ENCODE peak calls at places on chromosomes 3 and 15, in seven cellular contexts. H, N, B, X, W, L and S are unnamed samples.

GRCh38 chr15:69757186-69757585 is 304.6 kb downstream of the RPLP1 start:
- DNase-seq in X (no peak), L (no peak), H (no peak), N (no peak), W (no peak), B (no peak), S (no peak)

GRCh38 chr15:101309436-101310162 is 14.6 kb upstream of the SNRPA1 start:
- DNase-seq in H (no peak), X (no peak), N (no peak), W (no peak), B (no peak), L (no peak), S (no peak)

GRCh38 chr3:195813916-195814486 is 2.3 kb upstream of the MUC4 start:
- DNase-seq in B (no peak), N (no peak), H (no peak), L (no peak), X (no peak), W (no peak), S (no peak)

GRCh38 chr3:112681822-112682325 is 40.9 kb upstream of the CCDC80 start:
- DNase-seq in X (no peak), B (no peak), H (no peak), L (peak; percentile 23), W (peak; percentile 70), N (peak; percentile 36), S (peak; percentile 60)

GRCh38 chr3:32973982-32974381 is 22.5 kb downstream of the CCR4 start:
- DNase-seq in N (no peak), W (peak; percentile 50), H (no peak), B (no peak), X (no peak), L (no peak), S (peak; percentile 35)

GRCh38 chr15:65396965-65397317 is 19.1 kb upstream of the IGDCC3 start:
- DNase-seq in W (no peak), H (no peak), N (no peak), B (no peak), L (no peak), X (no peak), S (no peak)

GRCh38 chr15:74983725-74984231 is 11.6 kb upstream of the SCAMP5 start:
- DNase-seq in N (no peak), L (no peak), B (no peak), W (no peak), X (no peak), H (no peak), S (no peak)

GRCh38 chr15:90184119-90184785 is 16.9 kb upstream of the SEMA4B start:
- DNase-seq in H (no peak), X (no peak), B (peak; percentile 97), L (no peak), N (peak; percentile 55), W (peak; percentile 81), S (no peak)

GRCh38 chr15:62449638-62450037 is 284.6 kb upstream of the C2CD4B start:
- DNase-seq in X (no peak), N (no peak), H (no peak), B (no peak), W (no peak), L (peak; percentile 23), S (no peak)

GRCh38 chr15:99006146-99006545 is 1.4 kb downstream of the PGPEP1L start:
- DNase-seq in W (no peak), B (no peak), X (no peak), L (no peak), N (no peak), H (no peak), S (no peak)

GRCh38 chr3:72345237-72345878 is 502.9 kb downstream of the SHQ1 start:
- DNase-seq in W (no peak), X (peak; percentile 5), N (no peak), L (no peak), B (no peak), H (no peak), S (peak; percentile 35)

GRCh38 chr15:20340331-20340811 is 201.2 kb downstream of the GOLGA6L6 start:
- DNase-seq in N (no peak), B (peak; percentile 29), L (no peak), W (no peak), H (no peak), X (peak; percentile 23), S (peak; percentile 20)

GRCh38 chr3:185400340-185400667 is 37.4 kb downstream of the MAP3K13 start:
- DNase-seq in X (no peak), B (no peak), W (no peak), H (no peak), L (no peak), N (no peak), S (no peak)

GRCh38 chr15:93152264-93152884 is 63.4 kb upstream of the RGMA start:
- DNase-seq in B (no peak), H (peak; percentile 23), W (no peak), X (no peak), L (no peak), N (no peak), S (no peak)

GRCh38 chr3:188051801-188052228 is 102.1 kb upstream of the LPP start:
- DNase-seq in N (no peak), L (no peak), H (no peak), X (no peak), W (peak; percentile 52), B (no peak), S (no peak)

GRCh38 chr15:25793354-25794050 is 69.6 kb downstream of the ATP10A start:
- DNase-seq in X (no peak), H (peak; percentile 72), L (no peak), W (no peak), N (no peak), B (no peak), S (no peak)

GRCh38 chr3:12194669-12195161 is 36.0 kb upstream of the TIMP4 start:
- DNase-seq in X (no peak), N (no peak), L (no peak), B (peak; percentile 74), W (peak; percentile 53), H (no peak), S (peak; percentile 60)

GRCh38 chr3:133938770-133939495 is 43.3 kb upstream of the RAB6B start:
- DNase-seq in N (no peak), L (no peak), W (peak; percentile 66), B (no peak), X (no peak), H (no peak), S (peak; percentile 5)

GRCh38 chr3:46881819-46882376 is 4.4 kb downstream of the PTH1R start:
- DNase-seq in L (no peak), W (no peak), N (no peak), H (no peak), B (no peak), X (no peak), S (peak; percentile 86)

GRCh38 chr15:49675051-49675450 is 54.2 kb downstream of the DTWD1 start:
- DNase-seq in X (no peak), L (no peak), N (peak; percentile 78), B (peak; percentile 55), W (peak; percentile 72), H (no peak), S (peak; percentile 80)

GRCh38 chr3:104547040-104547439 is 819.7 kb upstream of the ALCAM start:
- DNase-seq in X (no peak), B (no peak), N (no peak), L (no peak), W (no peak), H (no peak), S (no peak)

GRCh38 chr15:78093242-78094020 is 1.1 kb downstream of the SH2D7 start:
- DNase-seq in X (no peak), H (no peak), N (no peak), W (peak; percentile 88), L (no peak), B (no peak), S (peak; percentile 91)

GRCh38 chr15:48702569-48703239 is 57.2 kb upstream of the FBN1 start:
- DNase-seq in H (no peak), N (no peak), X (no peak), B (no peak), L (no peak), W (no peak), S (peak; percentile 61)

GRCh38 chr15:58501006-58501405 is 69.2 kb downstream of the LIPC start:
- DNase-seq in W (no peak), L (no peak), N (no peak), H (no peak), X (no peak), B (no peak), S (no peak)

GRCh38 chr15:84840741-84841429 is 23.7 kb downstream of the ALPK3 start:
- DNase-seq in L (no peak), X (no peak), W (peak; percentile 50), H (no peak), N (peak; percentile 74), B (peak; percentile 97), S (peak; percentile 87)

GRCh38 chr3:154955907-154956533 is 124.1 kb upstream of the MME start:
- DNase-seq in H (no peak), X (no peak), B (peak; percentile 71), L (peak; percentile 83), N (no peak), W (no peak), S (no peak)

GRCh38 chr3:184526158-184526483 is 35.5 kb upstream of the EPHB3 start:
- DNase-seq in W (no peak), H (no peak), L (no peak), B (no peak), N (no peak), X (no peak), S (no peak)

GRCh38 chr3:143693506-143693905 is 154.8 kb downstream of the SLC9A9 start:
- DNase-seq in L (no peak), H (no peak), W (no peak), B (no peak), N (no peak), X (no peak), S (no peak)

GRCh38 chr3:65963787-65964707 is 74.7 kb downstream of the MAGI1 start:
- DNase-seq in B (peak; percentile 61), L (no peak), N (peak; percentile 81), H (no peak), X (no peak), W (peak; percentile 90), S (peak; percentile 43)

GRCh38 chr3:169148448-169149348 is 514.8 kb downstream of the MECOM start:
- DNase-seq in L (no peak), H (no peak), N (no peak), W (no peak), X (no peak), B (peak; percentile 44), S (peak; percentile 6)

GRCh38 chr3:50170689-50171088 is 15.6 kb downstream of the SEMA3F start:
- DNase-seq in B (no peak), L (no peak), W (peak; percentile 66), X (no peak), N (peak; percentile 18), H (no peak), S (no peak)

GRCh38 chr3:11562277-11562881 is 81.3 kb downstream of the VGLL4 start:
- DNase-seq in H (no peak), B (no peak), W (no peak), L (no peak), X (no peak), N (no peak), S (no peak)

GRCh38 chr3:186137051-186137685 is 28.3 kb upstream of the ETV5 start:
- DNase-seq in H (no peak), X (no peak), W (no peak), N (no peak), B (no peak), L (no peak), S (no peak)

GRCh38 chr3:101849714-101850326 is 506 bp downstream of the NFKBIZ start:
- DNase-seq in H (no peak), L (no peak), W (no peak), N (no peak), X (peak; percentile 58), B (peak; percentile 58), S (peak; percentile 68)

GRCh38 chr3:41693799-41694198 is 268.1 kb downstream of the ULK4 start:
- DNase-seq in N (peak; percentile 25), B (no peak), L (no peak), X (no peak), W (peak; percentile 61), H (no peak), S (peak; percentile 20)

GRCh38 chr15:92565351-92566125 is 90.0 kb downstream of the FAM174B start:
- DNase-seq in X (no peak), B (no peak), N (no peak), L (no peak), W (no peak), H (no peak), S (no peak)